ENCODE peak calls at places on chromosomes 12 and 14, in six cellular contexts. P is WTC11; H is iPS DF 6.9; E is stimulated activated CD8-positive, alpha-beta memory T cell treated with anti-CD3 and anti-CD28 coated beads, Interleukin-7, amount 100 ng/mL, for 1 hour; G is ecto neural progenitor cell; W is T-helper 17 cell. X is an unnamed sample.

GRCh38 chr14:100037351-100037750 is 27.9 kb upstream of the EVL start:
- DNase-seq in P (no peak), H (no peak), E (no peak), G (no peak), W (no peak), X (no peak)

GRCh38 chr14:106507354-106507753 is 981.0 kb downstream of the TMEM121 start:
- DNase-seq in P (no peak), H (no peak), E (no peak), G (no peak), W (no peak), X (no peak)

GRCh38 chr14:22837750-22838538 is 1.6 kb downstream of the MMP14 start:
- DNase-seq in P (peak), H (no peak), E (no peak), G (no peak), W (no peak), X (no peak)

GRCh38 chr12:99059824-99060526 is 414.9 kb downstream of the APAF1 start:
- DNase-seq in P (no peak), H (no peak), E (no peak), G (no peak), W (no peak), X (no peak)

GRCh38 chr14:77638738-77639137 is 22.3 kb upstream of the SPTLC2 start:
- DNase-seq in P (no peak), H (no peak), E (no peak), G (no peak), W (no peak), X (no peak)

GRCh38 chr14:33254876-33255275 is 316.2 kb downstream of the NPAS3 start:
- DNase-seq in P (no peak), H (no peak), E (no peak), G (no peak), W (no peak), X (no peak)

GRCh38 chr12:76264617-76265016 is 83.6 kb downstream of the BBS10 start:
- DNase-seq in P (no peak), H (no peak), E (no peak), G (no peak), W (no peak), X (no peak)

GRCh38 chr14:36226164-36226563 is 49.6 kb upstream of the PTCSC3 start:
- DNase-seq in P (no peak), H (no peak), E (no peak), G (no peak), W (no peak), X (no peak)